ENCODE peak calls at places on chromosomes 11 and 22, in six cellular contexts. T is body of pancreas; V is lower lobe of right lung; N is SHP77 treated with DMSO at 0.1 percent for 48 hours; D is foreskin fibroblast; I is naive thymus-derived CD8-positive, alpha-beta T cell. L is an unnamed sample.

GRCh38 chr22:32589007-32589406 is 114.4 kb downstream of the FBXO7 start:
- DNase-seq in T (no peak), V (no peak), N (no peak), D (peak), I (no peak), L (no peak)

GRCh38 chr11:76787911-76788596 is 4.9 kb downstream of the TSKU start:
- DNase-seq in T (peak), V (no peak), N (no peak), D (peak), I (no peak), L (no peak)

GRCh38 chr11:122882189-122882808 is at the start of gene JHY:
- DNase-seq in T (no peak), V (no peak), N (no peak), D (peak), I (no peak), L (no peak)

GRCh38 chr11:69699213-69699612 is 4.6 kb downstream of the FGF19 start:
- DNase-seq in T (no peak), V (no peak), N (peak), D (peak), I (no peak), L (no peak)

GRCh38 chr11:120186799-120187591 is 23.8 kb upstream of the OAF start:
- DNase-seq in T (peak), V (no peak), N (no peak), D (peak), I (no peak), L (no peak)

GRCh38 chr11:117993988-117994741 is 8.0 kb downstream of the IL10RA start:
- DNase-seq in T (no peak), V (peak), N (no peak), D (no peak), I (no peak), L (no peak)

GRCh38 chr11:534592-535518 is 521 bp downstream of the HRAS start:
- DNase-seq in T (peak), V (peak), N (no peak), D (peak), I (peak), L (no peak)

GRCh38 chr22:47033648-47034000 is 271.2 kb downstream of the TBC1D22A start:
- DNase-seq in T (no peak), V (peak), N (no peak), D (no peak), I (no peak), L (no peak)

GRCh38 chr11:8346157-8346755 is 82.6 kb upstream of the LMO1 start:
- DNase-seq in T (no peak), V (no peak), N (no peak), D (no peak), I (no peak), L (no peak)

GRCh38 chr22:16651217-16651616 is 58.6 kb upstream of the CCT8L2 start:
- DNase-seq in T (no peak), V (no peak), N (no peak), D (no peak), I (no peak), L (no peak)

GRCh38 chr11:42085736-42086135 is 626.3 kb upstream of the LRRC4C start:
- DNase-seq in T (no peak), V (no peak), N (no peak), D (no peak), I (no peak), L (no peak)

GRCh38 chr11:124108158-124108557 is 7.1 kb upstream of the VWA5A start:
- DNase-seq in T (peak), V (no peak), N (no peak), D (peak), I (no peak), L (no peak)

GRCh38 chr11:29127456-29127855 is 889.4 kb downstream of the KCNA4 start:
- DNase-seq in T (no peak), V (no peak), N (no peak), D (no peak), I (no peak), L (no peak)

GRCh38 chr22:31085928-31086327 is 4.8 kb downstream of the SMTN start:
- DNase-seq in T (no peak), V (no peak), N (no peak), D (no peak), I (no peak), L (no peak)

GRCh38 chr11:14499178-14499559 is 442 bp downstream of the COPB1 start:
- DNase-seq in T (peak), V (peak), N (no peak), D (peak), I (no peak), L (peak)